ENCODE peak calls at places on chromosomes 4 and X, in five cellular contexts. One of them, this sample, is unnamed.
A peak's percentile ranks its signal among the peaks of the same experiment; 100 is the strongest.

GRCh38 chr4:56307423-56307822 is 79.9 kb downstream of the AASDH start:
- DNase-seq in A673: no peak
- DNase-seq in SK-N-SH: no peak
- DNase-seq in heart left ventricle: no peak
- DNase-seq in stomach: no peak
- DNase-seq in this sample: no peak

GRCh38 chrX:130575831-130576404 is 174.1 kb downstream of the RBMX2 start:
- DNase-seq in A673: peak; percentile 41
- DNase-seq in SK-N-SH: peak; percentile 55
- DNase-seq in heart left ventricle: peak; percentile 23
- DNase-seq in stomach: peak; percentile 38
- DNase-seq in this sample: no peak

GRCh38 chr4:146153964-146154536 is 21.5 kb upstream of the LSM6 start:
- DNase-seq in A673: no peak
- DNase-seq in SK-N-SH: no peak
- DNase-seq in heart left ventricle: no peak
- DNase-seq in stomach: no peak
- DNase-seq in this sample: no peak

GRCh38 chrX:150409486-150409885 is 46.4 kb downstream of the MAMLD1 start:
- DNase-seq in A673: no peak
- DNase-seq in SK-N-SH: no peak
- DNase-seq in heart left ventricle: no peak
- DNase-seq in stomach: no peak
- DNase-seq in this sample: no peak

GRCh38 chrX:8782595-8782994 is 18.6 kb downstream of the FAM9A start:
- DNase-seq in A673: no peak
- DNase-seq in SK-N-SH: no peak
- DNase-seq in heart left ventricle: no peak
- DNase-seq in stomach: no peak
- DNase-seq in this sample: no peak

GRCh38 chr4:45036677-45037076 is 310.3 kb upstream of the GNPDA2 start:
- DNase-seq in A673: peak; percentile 16
- DNase-seq in SK-N-SH: no peak
- DNase-seq in heart left ventricle: no peak
- DNase-seq in stomach: no peak
- DNase-seq in this sample: no peak

GRCh38 chrX:4622768-4623167 is 909.3 kb upstream of the PRKX start:
- DNase-seq in A673: no peak
- DNase-seq in SK-N-SH: no peak
- DNase-seq in heart left ventricle: no peak
- DNase-seq in stomach: no peak
- DNase-seq in this sample: no peak

GRCh38 chr4:42654606-42655005 is 2.3 kb downstream of the ATP8A1 start:
- DNase-seq in A673: no peak
- DNase-seq in SK-N-SH: no peak
- DNase-seq in heart left ventricle: no peak
- DNase-seq in stomach: no peak
- DNase-seq in this sample: no peak

GRCh38 chr4:52750819-52751348 is 341 bp downstream of the ERVMER34-1 start:
- DNase-seq in A673: peak; percentile 4
- DNase-seq in SK-N-SH: no peak
- DNase-seq in heart left ventricle: no peak
- DNase-seq in stomach: no peak
- DNase-seq in this sample: peak; percentile 79

GRCh38 chr4:52833941-52834525 is 28.1 kb upstream of the RASL11B start:
- DNase-seq in A673: no peak
- DNase-seq in SK-N-SH: no peak
- DNase-seq in heart left ventricle: no peak
- DNase-seq in stomach: no peak
- DNase-seq in this sample: no peak

GRCh38 chrX:10001496-10001895 is 34.3 kb downstream of the CLDN34 start:
- DNase-seq in A673: no peak
- DNase-seq in SK-N-SH: no peak
- DNase-seq in heart left ventricle: no peak
- DNase-seq in stomach: no peak
- DNase-seq in this sample: no peak

GRCh38 chrX:13120017-13120416 is 75.6 kb upstream of the FAM9C start:
- DNase-seq in A673: no peak
- DNase-seq in SK-N-SH: no peak
- DNase-seq in heart left ventricle: peak; percentile 30
- DNase-seq in stomach: peak; percentile 81
- DNase-seq in this sample: no peak

GRCh38 chr4:76963136-76963477 is 13.6 kb downstream of the SEPTIN11 start:
- DNase-seq in A673: no peak
- DNase-seq in SK-N-SH: no peak
- DNase-seq in heart left ventricle: no peak
- DNase-seq in stomach: no peak
- DNase-seq in this sample: no peak

GRCh38 chr4:30719363-30720020 is 677 bp upstream of the PCDH7 start:
- DNase-seq in A673: peak; percentile 90
- DNase-seq in SK-N-SH: peak; percentile 65
- DNase-seq in heart left ventricle: peak; percentile 54
- DNase-seq in stomach: peak; percentile 52
- DNase-seq in this sample: peak; percentile 48

GRCh38 chr4:30716671-30717207 is 3.4 kb upstream of the PCDH7 start:
- DNase-seq in A673: no peak
- DNase-seq in SK-N-SH: no peak
- DNase-seq in heart left ventricle: no peak
- DNase-seq in stomach: no peak
- DNase-seq in this sample: no peak

GRCh38 chr4:30717208-30718020 is 2.8 kb upstream of the PCDH7 start:
- DNase-seq in A673: peak; percentile 99
- DNase-seq in SK-N-SH: peak; percentile 42
- DNase-seq in heart left ventricle: peak; percentile 27
- DNase-seq in stomach: peak; percentile 38
- DNase-seq in this sample: peak; percentile 53

GRCh38 chr4:30718889-30719252 is 1.3 kb upstream of the PCDH7 start:
- DNase-seq in A673: peak; percentile 65
- DNase-seq in SK-N-SH: peak; percentile 20
- DNase-seq in heart left ventricle: no peak
- DNase-seq in stomach: no peak
- DNase-seq in this sample: no peak

DNA sequence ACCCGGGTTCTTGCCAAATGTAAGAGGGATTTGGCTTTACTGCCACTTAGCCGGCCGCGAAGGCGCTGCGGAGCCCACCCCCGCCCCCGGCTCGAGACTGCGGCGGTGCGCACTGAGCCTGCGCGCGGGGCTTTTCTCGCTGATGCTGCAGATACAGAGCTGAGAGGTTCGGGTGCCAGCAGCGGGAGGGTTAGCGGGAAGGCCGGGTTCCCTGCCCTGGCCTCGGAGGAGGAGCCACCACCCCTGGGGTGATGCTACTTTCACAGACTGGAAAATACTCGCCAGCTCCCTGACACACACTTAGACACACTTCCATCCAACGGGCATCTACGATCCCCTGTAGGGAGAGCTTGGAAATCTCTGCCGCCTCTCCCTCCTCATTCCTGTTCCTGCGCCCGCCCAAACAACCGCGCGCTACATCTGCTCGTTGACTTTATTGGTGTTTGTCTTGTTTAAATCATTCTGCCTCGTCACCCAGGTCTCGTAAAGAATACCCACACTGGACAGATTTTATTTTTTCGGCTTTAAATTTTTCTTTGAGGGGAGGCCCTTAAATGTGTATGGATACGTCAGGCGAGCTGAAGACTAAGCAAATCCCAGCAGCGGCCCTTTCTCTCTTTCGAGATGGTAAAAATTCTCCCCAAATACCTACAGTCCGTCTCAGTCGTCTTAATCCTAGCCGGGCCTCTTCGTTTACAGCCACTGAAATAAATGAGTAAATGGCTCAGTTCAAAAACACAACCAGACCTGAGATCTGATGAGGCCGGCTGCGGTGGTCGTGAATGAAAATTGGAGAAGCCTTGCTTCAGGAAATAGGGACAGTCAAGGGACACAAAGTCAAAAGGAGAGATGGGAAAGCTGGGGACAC is 1.9 kb upstream of the PCDH7 start:
- DNase-seq in A673: peak; percentile 92
- DNase-seq in SK-N-SH: peak; percentile 46
- DNase-seq in heart left ventricle: peak; percentile 34
- DNase-seq in stomach: peak; percentile 31
- DNase-seq in this sample: peak; percentile 69
- H3K27ac ChIP-seq in A673: peak overlapping the region; percentile 96
- H3K27ac ChIP-seq in SK-N-SH: peak overlapping the region; percentile 58
- H3K27ac ChIP-seq in heart left ventricle: peak overlapping the region; percentile 64
- H3K27ac ChIP-seq in stomach: peak overlapping the region; percentile 80
- H3K27ac ChIP-seq in this sample: peak overlapping the region; percentile 39

GRCh38 chr4:119029847-119030535 is 105.6 kb upstream of the MYOZ2 start:
- DNase-seq in A673: no peak
- DNase-seq in SK-N-SH: no peak
- DNase-seq in heart left ventricle: no peak
- DNase-seq in stomach: no peak
- DNase-seq in this sample: no peak

GRCh38 chr4:119030536-119030890 is 105.1 kb upstream of the MYOZ2 start:
- DNase-seq in A673: no peak
- DNase-seq in SK-N-SH: no peak
- DNase-seq in heart left ventricle: no peak
- DNase-seq in stomach: no peak
- DNase-seq in this sample: no peak

GRCh38 chr4:119028296-119028695 is 107.3 kb upstream of the MYOZ2 start:
- DNase-seq in A673: no peak
- DNase-seq in SK-N-SH: no peak
- DNase-seq in heart left ventricle: no peak
- DNase-seq in stomach: no peak
- DNase-seq in this sample: no peak

GRCh38 chr4:119032921-119033685 is 102.5 kb upstream of the MYOZ2 start:
- DNase-seq in A673: no peak
- DNase-seq in SK-N-SH: no peak
- DNase-seq in heart left ventricle: no peak
- DNase-seq in stomach: no peak
- DNase-seq in this sample: no peak

GRCh38 chr4:119031218-119031617 is 104.4 kb upstream of the MYOZ2 start:
- DNase-seq in A673: no peak
- DNase-seq in SK-N-SH: no peak
- DNase-seq in heart left ventricle: no peak
- DNase-seq in stomach: no peak
- DNase-seq in this sample: no peak
- H3K27ac ChIP-seq in A673: no peak overlapping the region
- H3K27ac ChIP-seq in SK-N-SH: no peak overlapping the region
- H3K27ac ChIP-seq in heart left ventricle: no peak overlapping the region
- H3K27ac ChIP-seq in stomach: no peak overlapping the region
- H3K27ac ChIP-seq in this sample: no peak overlapping the region

GRCh38 chrX:115311139-115311538 is 21.6 kb downstream of the LUZP4 start:
- DNase-seq in A673: no peak
- DNase-seq in SK-N-SH: peak; percentile 23
- DNase-seq in heart left ventricle: no peak
- DNase-seq in stomach: no peak
- DNase-seq in this sample: no peak
- H3K27ac ChIP-seq in A673: no peak overlapping the region
- H3K27ac ChIP-seq in SK-N-SH: no peak overlapping the region
- H3K27ac ChIP-seq in heart left ventricle: no peak overlapping the region
- H3K27ac ChIP-seq in stomach: no peak overlapping the region
- H3K27ac ChIP-seq in this sample: no peak overlapping the region

GRCh38 chr4:86934772-86935498 is at the start of gene AFF1:
- DNase-seq in A673: peak; percentile 87
- DNase-seq in SK-N-SH: peak; percentile 98
- DNase-seq in heart left ventricle: peak; percentile 94
- DNase-seq in stomach: peak; percentile 94
- DNase-seq in this sample: peak; percentile 98
- H3K27ac ChIP-seq in A673: peak within 1 kb of the TSS; percentile 78
- H3K27ac ChIP-seq in SK-N-SH: peak within 1 kb of the TSS; percentile 77
- H3K27ac ChIP-seq in heart left ventricle: peak within 1 kb of the TSS; percentile 100
- H3K27ac ChIP-seq in stomach: peak within 1 kb of the TSS; percentile 100
- H3K27ac ChIP-seq in this sample: peak within 1 kb of the TSS; percentile 99

GRCh38 chrX:108735087-108735679 is 1.2 kb downstream of the IRS4 start:
- DNase-seq in A673: no peak
- DNase-seq in SK-N-SH: peak; percentile 32
- DNase-seq in heart left ventricle: no peak
- DNase-seq in stomach: no peak
- DNase-seq in this sample: peak; percentile 36
- H3K27ac ChIP-seq in A673: no peak overlapping the region
- H3K27ac ChIP-seq in SK-N-SH: no peak overlapping the region
- H3K27ac ChIP-seq in heart left ventricle: no peak overlapping the region
- H3K27ac ChIP-seq in stomach: no peak overlapping the region
- H3K27ac ChIP-seq in this sample: no peak overlapping the region

DNA sequence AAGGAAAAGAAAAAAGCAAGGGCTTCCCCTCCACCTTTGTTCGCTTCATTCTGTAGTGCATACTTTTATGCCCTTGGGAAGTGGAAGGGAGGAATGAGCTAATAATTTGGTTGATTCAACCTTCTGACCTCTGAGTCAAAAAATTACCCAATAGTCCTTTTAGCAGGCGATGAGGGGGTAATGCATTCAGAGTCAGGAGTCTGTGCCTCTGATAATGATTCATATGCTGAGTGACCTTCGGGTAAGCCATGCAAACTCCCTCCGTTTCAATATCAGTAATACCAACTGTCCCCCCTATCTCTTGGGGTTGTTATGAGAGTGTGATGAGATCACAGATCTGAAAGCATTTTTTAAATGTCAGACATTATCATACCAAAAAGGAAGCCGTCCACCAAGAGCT is 41.6 kb upstream of the ACSL4 start:
- DNase-seq in A673: no peak
- DNase-seq in SK-N-SH: no peak
- DNase-seq in heart left ventricle: no peak
- DNase-seq in stomach: no peak
- DNase-seq in this sample: no peak
- H3K27ac ChIP-seq in A673: no peak overlapping the region
- H3K27ac ChIP-seq in SK-N-SH: no peak overlapping the region
- H3K27ac ChIP-seq in heart left ventricle: no peak overlapping the region
- H3K27ac ChIP-seq in stomach: no peak overlapping the region
- H3K27ac ChIP-seq in this sample: no peak overlapping the region

GRCh38 chr4:13567125-13567524 is 22.8 kb upstream of the NKX3-2 start:
- DNase-seq in A673: no peak
- DNase-seq in SK-N-SH: no peak
- DNase-seq in heart left ventricle: no peak
- DNase-seq in stomach: no peak
- DNase-seq in this sample: no peak
- H3K27ac ChIP-seq in A673: no peak overlapping the region
- H3K27ac ChIP-seq in SK-N-SH: no peak overlapping the region
- H3K27ac ChIP-seq in heart left ventricle: no peak overlapping the region
- H3K27ac ChIP-seq in stomach: no peak overlapping the region
- H3K27ac ChIP-seq in this sample: no peak overlapping the region

GRCh38 chr4:112881842-112882241 is 167.6 kb upstream of the ANK2 start:
- DNase-seq in A673: peak; percentile 48
- DNase-seq in SK-N-SH: no peak
- DNase-seq in heart left ventricle: no peak
- DNase-seq in stomach: no peak
- DNase-seq in this sample: no peak
- H3K27ac ChIP-seq in A673: no peak overlapping the region
- H3K27ac ChIP-seq in SK-N-SH: no peak overlapping the region
- H3K27ac ChIP-seq in heart left ventricle: no peak overlapping the region
- H3K27ac ChIP-seq in stomach: no peak overlapping the region
- H3K27ac ChIP-seq in this sample: no peak overlapping the region

DNA sequence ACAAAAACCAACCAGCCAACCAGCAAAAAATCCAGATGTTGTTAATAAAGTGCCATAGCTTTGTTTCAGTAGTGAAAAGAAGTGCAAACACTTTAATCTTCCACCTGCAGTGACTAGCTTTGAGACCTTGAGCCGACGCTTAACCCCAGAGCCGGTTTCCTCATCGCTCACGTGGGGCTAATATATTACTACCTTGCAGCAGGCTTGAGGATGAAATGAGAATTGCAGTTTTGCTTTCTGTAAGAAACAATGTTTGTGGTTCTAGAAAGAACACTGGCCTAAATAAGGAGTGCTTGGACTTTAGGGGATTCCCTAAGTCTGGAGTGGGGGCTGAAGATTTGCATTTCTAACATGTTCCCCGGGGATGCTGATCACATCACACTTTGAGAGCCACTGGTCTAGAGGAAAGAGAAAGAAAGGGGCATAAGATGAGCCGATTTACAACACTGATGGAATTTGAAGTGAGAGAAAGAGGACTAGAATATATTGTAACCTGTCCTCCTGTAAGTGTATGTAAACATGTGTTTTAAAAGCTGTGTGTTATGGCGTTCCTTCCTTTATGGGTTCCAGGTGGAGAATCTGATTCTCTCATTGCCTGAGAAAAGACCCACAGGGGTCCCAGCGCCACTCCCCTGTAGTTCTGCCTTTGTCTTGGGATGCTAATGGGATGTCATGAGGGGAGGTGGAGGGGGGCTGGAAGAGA is 1.4 kb downstream of the FGF2 start:
- DNase-seq in A673: peak; percentile 71
- DNase-seq in SK-N-SH: peak; percentile 60
- DNase-seq in heart left ventricle: no peak
- DNase-seq in stomach: no peak
- DNase-seq in this sample: no peak
- H3K27ac ChIP-seq in A673: peak overlapping the region; percentile 61
- H3K27ac ChIP-seq in SK-N-SH: peak overlapping the region; percentile 77
- H3K27ac ChIP-seq in heart left ventricle: peak overlapping the region; percentile 75
- H3K27ac ChIP-seq in stomach: no peak overlapping the region
- H3K27ac ChIP-seq in this sample: peak overlapping the region; percentile 72

This sample was measured in left lung.